ENCODE peak calls at places on chromosomes 16 and 17, in four cellular contexts. T is natural killer cell; G is activated CD4-positive, alpha-beta T cell treated with anti-CD3 and anti-CD28 coated beads for 36 hours; F is HCT116. U is an unnamed sample.

GRCh38 chr16:72073831-72074230 is 10.8 kb downstream of the HPR start:
- ATAC-seq in T (no peak), G (no peak), F (no peak), U (no peak)

GRCh38 chr16:65833171-65833871 is 533.2 kb upstream of the CDH5 start:
- ATAC-seq in F (no peak), T (no peak), G (no peak), U (no peak)

GRCh38 chr16:82995927-82996441 is 369.2 kb downstream of the CDH13 start:
- ATAC-seq in G (peak), T (peak), F (no peak), U (peak)

GRCh38 chr17:79220201-79220714 is 145.6 kb downstream of the ENGASE start:
- ATAC-seq in G (peak), T (no peak), F (no peak), U (no peak)

GRCh38 chr16:4338712-4339299 is 12.3 kb downstream of the PAM16 start:
- ATAC-seq in G (no peak), T (no peak), F (peak), U (no peak)

GRCh38 chr16:87297918-87298631 is 19.1 kb downstream of the C16orf95 start:
- ATAC-seq in T (peak), F (peak), G (peak), U (no peak)

GRCh38 chr17:78946631-78947030 is 21.4 kb upstream of the TIMP2 start:
- ATAC-seq in T (no peak), G (no peak), F (no peak), U (no peak)

GRCh38 chr16:3578121-3578520 is 918 bp upstream of the NLRC3 start:
- ATAC-seq in T (peak), G (peak), F (no peak), U (peak)

GRCh38 chr17:50631908-50632571 is 2.6 kb upstream of the ABCC3 start:
- ATAC-seq in G (no peak), T (no peak), F (no peak), U (no peak)

GRCh38 chr16:67165121-67166034 is 833 bp downstream of the HSF4 start:
- ATAC-seq in T (no peak), F (no peak), G (no peak), U (no peak)

GRCh38 chr17:47275245-47275984 is 21.8 kb downstream of the ITGB3 start:
- ATAC-seq in F (peak), G (no peak), T (no peak), U (peak)

GRCh38 chr16:19179890-19180490 is 11.9 kb downstream of the SYT17 start:
- ATAC-seq in T (no peak), G (peak), F (peak), U (peak)

GRCh38 chr17:41589301-41589700 is 2.6 kb upstream of the KRT14 start:
- ATAC-seq in T (no peak), F (no peak), G (no peak), U (no peak)

GRCh38 chr17:71180801-71181385 is 939.9 kb upstream of the SOX9 start:
- ATAC-seq in T (no peak), F (no peak), G (no peak), U (no peak)

GRCh38 chr16:7452090-7452489 is 119.4 kb downstream of the RBFOX1 start:
- ATAC-seq in G (no peak), F (no peak), T (no peak), U (no peak)

GRCh38 chr16:66798162-66798561 is 3.2 kb downstream of the TERB1 start:
- ATAC-seq in F (no peak), T (no peak), G (no peak), U (no peak)

GRCh38 chr16:1620391-1620790 is 8.2 kb downstream of the CRAMP1 start:
- ATAC-seq in G (peak), T (no peak), F (no peak), U (peak)

GRCh38 chr16:17334096-17334495 is 136.7 kb downstream of the XYLT1 start:
- ATAC-seq in F (no peak), T (no peak), G (no peak), U (peak)

GRCh38 chr16:19166500-19166899 is 1.5 kb upstream of the SYT17 start:
- ATAC-seq in G (no peak), F (peak), T (no peak), U (no peak)

GRCh38 chr17:10526517-10526916 is 8.2 kb upstream of the MYH1 start:
- ATAC-seq in T (no peak), G (no peak), F (no peak), U (no peak)

GRCh38 chr17:70344356-70345060 is 175.2 kb downstream of the KCNJ2 start:
- ATAC-seq in G (peak), T (no peak), F (no peak), U (peak)

GRCh38 chr17:38636054-38636453 is 30.3 kb upstream of the SRCIN1 start:
- ATAC-seq in G (no peak), F (peak), T (no peak), U (no peak)

GRCh38 chr17:45227101-45227591 is 5.5 kb downstream of the FMNL1 start:
- ATAC-seq in T (no peak), G (no peak), F (no peak), U (no peak)

GRCh38 chr17:22512997-22513538 is 820.7 kb downstream of the KCNJ18 start:
- ATAC-seq in T (peak), G (no peak), F (no peak), U (no peak)

GRCh38 chr17:357634-358033 is 5.0 kb upstream of the RPH3AL start:
- ATAC-seq in T (no peak), G (no peak), F (no peak), U (no peak)

GRCh38 chr17:18381158-18381952 is 3.8 kb downstream of the EVPLL start:
- ATAC-seq in F (no peak), G (no peak), T (no peak), U (no peak)

GRCh38 chr17:12727076-12727750 is 61.5 kb downstream of the MYOCD start:
- ATAC-seq in G (no peak), T (no peak), F (no peak), U (no peak)

GRCh38 chr16:85910854-85911247 is 11.9 kb downstream of the IRF8 start:
- ATAC-seq in G (no peak), T (no peak), F (no peak), U (no peak)

GRCh38 chr17:50627782-50628601 is 6.7 kb upstream of the ABCC3 start:
- ATAC-seq in G (no peak), F (no peak), T (no peak), U (no peak)

GRCh38 chr17:917391-917811 is 62.2 kb downstream of the NXN start:
- ATAC-seq in G (no peak), T (no peak), F (no peak), U (no peak)

GRCh38 chr16:1208239-1208830 is 16.7 kb downstream of the TPSG1 start:
- ATAC-seq in F (no peak), T (peak), G (peak), U (peak)

GRCh38 chr17:13508916-13509315 is 92.8 kb downstream of the HS3ST3A1 start:
- ATAC-seq in T (no peak), F (no peak), G (no peak), U (no peak)

GRCh38 chr17:64226132-64226531 is 36.9 kb downstream of the TEX2 start:
- ATAC-seq in G (no peak), T (no peak), F (no peak), U (no peak)

GRCh38 chr16:19588661-19589060 is 33.2 kb downstream of the VPS35L start:
- ATAC-seq in F (no peak), G (peak), T (no peak), U (peak)

GRCh38 chr17:45132302-45132568 is at the start of gene PLCD3:
- ATAC-seq in T (no peak), F (no peak), G (no peak), U (peak)

GRCh38 chr16:22948058-22948602 is 134.2 kb downstream of the HS3ST2 start:
- ATAC-seq in G (peak), T (no peak), F (no peak), U (no peak)

U was measured in activated T-helper 17 cell treated with anti-CD3 and anti-CD28 coated beads, Interleukin-2, amount 50 U/mL, for 72 hours.